ENCODE peak calls at places on chromosomes 11 and 22, in five cellular contexts. U is effector memory CD4-positive, alpha-beta T cell; B is suprapubic skin; O is Peyer's patch; V is SK-N-SH. P is an unnamed sample.

GRCh38 chr11:45178890-45179663 is 32.6 kb downstream of the PRDM11 start:
- DNase-seq in U (no peak), B (peak; percentile 67), O (no peak), V (no peak), P (no peak)

GRCh38 chr22:37233751-37234631 is 10.1 kb downstream of the RAC2 start:
- DNase-seq in U (no peak), B (no peak), O (no peak), V (peak; percentile 24), P (no peak)

GRCh38 chr11:126468102-126468521 is 112.6 kb downstream of the ST3GAL4 start:
- DNase-seq in U (no peak), B (no peak), O (no peak), V (no peak), P (no peak)

GRCh38 chr11:109794501-109794900 is 298.7 kb upstream of the ZC3H12C start:
- DNase-seq in U (no peak), B (no peak), O (no peak), V (no peak), P (no peak)

GRCh38 chr11:94897330-94897768 is 76.0 kb downstream of the CWC15 start:
- DNase-seq in U (peak; percentile 1), B (no peak), O (no peak), V (peak; percentile 63), P (peak; percentile 33)

GRCh38 chr22:39594411-39594810 is 23.9 kb downstream of the CACNA1I start:
- DNase-seq in U (no peak), B (no peak), O (no peak), V (no peak), P (no peak)

GRCh38 chr11:28984216-28984615 is 876.0 kb downstream of the METTL15 start:
- DNase-seq in U (no peak), B (no peak), O (no peak), V (no peak), P (no peak)

GRCh38 chr11:115333106-115333505 is 171.1 kb downstream of the CADM1 start:
- DNase-seq in U (no peak), B (no peak), O (no peak), V (no peak), P (no peak)

GRCh38 chr11:47433157-47433556 is 6.9 kb upstream of the PSMC3 start:
- DNase-seq in U (no peak), B (no peak), O (no peak), V (no peak), P (no peak)

GRCh38 chr11:30749268-30749667 is 163.1 kb upstream of the MPPED2 start:
- DNase-seq in U (no peak), B (no peak), O (no peak), V (no peak), P (peak; percentile 35)

GRCh38 chr11:95849087-95849825 is 59.0 kb downstream of the CEP57 start:
- DNase-seq in U (no peak), B (no peak), O (no peak), V (peak; percentile 22), P (peak; percentile 18)

GRCh38 chr11:81005595-81005994 is 1564.8 kb upstream of the TENM4 start:
- DNase-seq in U (no peak), B (no peak), O (no peak), V (no peak), P (no peak)

GRCh38 chr22:29480512-29481264 is 670 bp downstream of the NEFH start:
- DNase-seq in U (no peak), B (no peak), O (no peak), V (peak; percentile 96), P (no peak)

GRCh38 chr11:56706486-56706885 is 7.6 kb downstream of the OR9G1 start:
- DNase-seq in U (no peak), B (no peak), O (no peak), V (no peak), P (no peak)

GRCh38 chr11:67291481-67292381 is 2.6 kb downstream of the ANKRD13D start:
- DNase-seq in U (no peak), B (no peak), O (no peak), V (no peak), P (no peak)

GRCh38 chr11:34309970-34310369 is 47.8 kb downstream of the ABTB2 start:
- DNase-seq in U (no peak), B (no peak), O (no peak), V (no peak), P (no peak)

GRCh38 chr11:117202386-117203068 is 3.4 kb downstream of the TAGLN start:
- DNase-seq in U (no peak), B (no peak), O (no peak), V (no peak), P (no peak)
- H3K4me3 ChIP-seq in U (no peak overlapping the region), B (peak overlapping the region; percentile 40), O (no peak overlapping the region), V (no peak overlapping the region), P (no peak overlapping the region)

GRCh38 chr11:2570211-2570811 is 125.5 kb downstream of the KCNQ1 start:
- DNase-seq in U (no peak), B (no peak), O (no peak), V (no peak), P (no peak)

GRCh38 chr11:2567026-2567671 is 122.3 kb downstream of the KCNQ1 start:
- DNase-seq in U (no peak), B (no peak), O (no peak), V (no peak), P (no peak)

GRCh38 chr11:2570841-2571597 is 126.2 kb downstream of the KCNQ1 start:
- DNase-seq in U (no peak), B (no peak), O (no peak), V (no peak), P (no peak)

GRCh38 chr11:2569731-2570210 is 125.0 kb downstream of the KCNQ1 start:
- DNase-seq in U (no peak), B (no peak), O (no peak), V (no peak), P (no peak)

GRCh38 chr11:2569321-2569721 is 124.5 kb downstream of the KCNQ1 start:
- DNase-seq in U (no peak), B (no peak), O (no peak), V (no peak), P (no peak)
- H3K4me1 ChIP-seq in U (no peaks in the 10 kb centered on the region), B (no peaks in the 10 kb centered on the region), O (no peaks in the 10 kb centered on the region), V (no peaks in the 10 kb centered on the region), P (no peaks in the 10 kb centered on the region)

GRCh38 chr11:2661173-2662023 is 38.4 kb downstream of the KCNQ1OT1 start:
- DNase-seq in U (no peak), B (no peak), O (no peak), V (no peak), P (no peak)

GRCh38 chr11:2657697-2658284 is 42.0 kb downstream of the KCNQ1OT1 start:
- DNase-seq in U (no peak), B (no peak), O (no peak), V (no peak), P (no peak)

GRCh38 chr11:2662024-2662312 is 37.8 kb downstream of the KCNQ1OT1 start:
- DNase-seq in U (no peak), B (no peak), O (no peak), V (no peak), P (no peak)

GRCh38 chr11:2662430-2663299 is 37.1 kb downstream of the KCNQ1OT1 start:
- DNase-seq in U (no peak), B (no peak), O (no peak), V (no peak), P (no peak)

GRCh38 chr11:2660357-2660939 is 39.3 kb downstream of the KCNQ1OT1 start:
- DNase-seq in U (no peak), B (no peak), O (no peak), V (no peak), P (no peak)
- H3K9me3 ChIP-seq in U (no peaks in the 10 kb centered on the region), B (peaks cover 11% of the 10 kb centered on the region), O (peaks cover 23% of the 10 kb centered on the region), V (peaks cover 4% of the 10 kb centered on the region), P (no peaks in the 10 kb centered on the region)

GRCh38 chr11:9462172-9462799 is 1.5 kb downstream of the ZNF143 start:
- DNase-seq in U (no peak), B (no peak), O (no peak), V (no peak), P (no peak)

GRCh38 chr11:9460322-9461067 is at the start of gene ZNF143:
- DNase-seq in U (peak; percentile 100), B (peak; percentile 100), O (peak; percentile 99), V (peak; percentile 93), P (peak; percentile 100)

GRCh38 chr11:9461068-9461759 is 402 bp downstream of the ZNF143 start:
- DNase-seq in U (peak; percentile 74), B (peak; percentile 94), O (peak; percentile 78), V (peak; percentile 90), P (no peak)

GRCh38 chr11:9462806-9463537 is 2.2 kb downstream of the ZNF143 start:
- DNase-seq in U (no peak), B (no peak), O (no peak), V (no peak), P (no peak)

DNA sequence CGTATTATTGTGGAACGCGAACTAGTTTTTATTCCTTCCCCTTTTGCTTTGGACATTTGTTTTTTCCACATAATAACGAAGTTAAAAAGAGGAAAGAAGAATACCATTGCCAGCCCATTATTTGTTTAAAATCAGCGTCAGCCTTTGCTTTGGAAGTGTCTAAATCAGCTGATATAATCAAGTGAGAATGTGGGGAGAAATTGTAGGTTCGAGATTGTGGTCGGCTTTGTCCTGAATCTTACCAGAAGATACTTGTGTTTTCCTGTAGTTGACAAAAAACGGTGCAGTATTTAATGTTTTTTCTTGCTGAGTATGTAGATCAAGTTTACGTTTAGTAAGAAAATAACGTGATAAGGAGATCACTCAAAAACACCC is 935 bp downstream of the ZNF143 start:
- DNase-seq in U (no peak), B (no peak), O (no peak), V (peak; percentile 11), P (no peak)
- H3K4me3 ChIP-seq in U (peak overlapping the region; percentile 73), B (peak overlapping the region; percentile 79), O (peak overlapping the region; percentile 97), V (peak overlapping the region; percentile 74), P (peak overlapping the region; percentile 64)

GRCh38 chr11:86198156-86198555 is 46.4 kb upstream of the EED start:
- DNase-seq in U (no peak), B (no peak), O (no peak), V (no peak), P (no peak)

GRCh38 chr11:86197448-86197847 is 47.1 kb upstream of the EED start:
- DNase-seq in U (no peak), B (no peak), O (no peak), V (no peak), P (no peak)

GRCh38 chr11:86194998-86195397 is 49.6 kb upstream of the EED start:
- DNase-seq in U (no peak), B (no peak), O (no peak), V (no peak), P (no peak)

GRCh38 chr11:86196291-86196690 is 48.3 kb upstream of the EED start:
- DNase-seq in U (no peak), B (no peak), O (no peak), V (no peak), P (no peak)

GRCh38 chr11:86196924-86197323 is 47.6 kb upstream of the EED start:
- DNase-seq in U (no peak), B (no peak), O (no peak), V (no peak), P (no peak)
- H3K4me1 ChIP-seq in U (peaks cover 10% of the 10 kb centered on the region), B (peaks cover 13% of the 10 kb centered on the region), O (no peaks in the 10 kb centered on the region), V (no peaks in the 10 kb centered on the region), P (no peaks in the 10 kb centered on the region)

DNA sequence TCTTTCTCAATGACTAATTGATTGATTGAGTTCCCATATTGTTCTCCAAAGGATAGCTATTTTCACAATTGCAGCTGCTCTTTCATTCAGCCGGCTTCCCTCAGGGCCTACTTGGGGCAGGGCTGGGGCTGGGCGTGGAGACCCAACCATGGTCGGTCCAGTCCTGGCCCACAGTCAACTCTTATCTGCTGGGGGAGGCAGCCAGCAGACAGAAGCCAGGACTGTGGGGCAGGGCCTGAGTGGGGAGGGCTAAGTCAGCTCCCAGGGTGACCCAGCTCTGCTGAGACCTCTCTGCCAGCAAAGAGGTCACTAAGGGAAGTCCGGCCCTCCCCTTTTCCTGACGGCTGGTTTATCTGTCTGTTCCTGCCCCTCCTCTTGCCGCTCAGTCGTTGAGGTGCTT is 735.2 kb downstream of the TBC1D22A start:
- DNase-seq in U (no peak), B (no peak), O (no peak), V (no peak), P (no peak)
- H3K9me3 ChIP-seq in U (peaks cover 11% of the 10 kb centered on the region), B (peaks cover 7% of the 10 kb centered on the region), O (peaks cover 7% of the 10 kb centered on the region), V (no peaks in the 10 kb centered on the region), P (peaks cover 23% of the 10 kb centered on the region)

P was measured in iPS DF 6.9.